ENCODE peak calls at places on chromosomes 3 and 15, in eight cellular contexts. D is NCI-H1092 treated with DMSO at 0.1 percent for 48 hours; G is activated CD8-positive, alpha-beta memory T cell treated with anti-CD3 and anti-CD28 coated beads for 48 hours; T is germinal center; R is stimulated activated CD4-positive, alpha-beta T cell treated with anti-CD3 and anti-CD28 coated beads, Interleukin-1b, Interleukin-23, amount 100 ng/mL, for 1 hour; V is NCI-H510A; U is stimulated activated naive CD8-positive, alpha-beta T cell treated with anti-CD3 and anti-CD28 coated beads, Interleukin-15, Interleukin-2, amounts not matched to agents 100 U/mL and 50 U/mL, for 24 hours; O is retina. F is an unnamed sample.

GRCh38 chr3:15108082-15108545 is 9.2 kb upstream of the RBSN start:
- DNase-seq in D (peak; percentile 67), G (peak; percentile 60), T (peak; percentile 88), R (peak; percentile 56), V (peak; percentile 56), U (peak; percentile 81), O (peak; percentile 75), F (peak; percentile 33)

GRCh38 chr15:44673639-44674038 is 10.2 kb upstream of the SPG11 start:
- DNase-seq in D (no peak), G (no peak), T (no peak), R (no peak), V (no peak), U (no peak), O (no peak), F (no peak)

GRCh38 chr3:13548696-13549512 is at the start of gene FBLN2:
- DNase-seq in D (no peak), G (no peak), T (peak; percentile 61), R (no peak), V (peak; percentile 30), U (peak; percentile 35), O (peak; percentile 60), F (peak; percentile 63)

GRCh38 chr3:62103531-62103930 is 269.8 kb downstream of the FEZF2 start:
- DNase-seq in D (no peak), G (no peak), T (no peak), R (no peak), V (no peak), U (no peak), O (no peak), F (no peak)

GRCh38 chr15:98799461-98799971 is 151.2 kb downstream of the IGF1R start:
- DNase-seq in D (peak; percentile 25), G (no peak), T (no peak), R (no peak), V (no peak), U (no peak), O (peak; percentile 53), F (no peak)

GRCh38 chr15:64717735-64718495 is 57.5 kb downstream of the RBPMS2 start:
- DNase-seq in D (no peak), G (no peak), T (no peak), R (no peak), V (no peak), U (peak; percentile 20), O (no peak), F (no peak)

GRCh38 chr3:169243122-169243521 is 420.4 kb downstream of the MECOM start:
- DNase-seq in D (no peak), G (no peak), T (no peak), R (no peak), V (no peak), U (no peak), O (peak; percentile 27), F (no peak)

GRCh38 chr3:133117342-133117741 is 79.2 kb downstream of the TMEM108 start:
- DNase-seq in D (peak; percentile 66), G (no peak), T (no peak), R (no peak), V (no peak), U (no peak), O (no peak), F (no peak)

GRCh38 chr3:177435301-177435700 is 238.0 kb upstream of the TBL1XR1 start:
- DNase-seq in D (no peak), G (no peak), T (no peak), R (no peak), V (no peak), U (no peak), O (no peak), F (no peak)

F was measured in T1000.